ENCODE peak calls at places on chromosomes 11 and 22, in eight cellular contexts. U is head of caudate nucleus; H is activated T-helper 2 cell treated with anti-CD3 and anti-CD28 coated beads, Interferon-gamma antibody, Interleukin-2, Interleukin-4, amounts not matched to agents 10 μg/mL and 5 μg/mL and 100 μg/mL, durations not matched to agents 14 hours and 24 hours and 36 hours; Y is AG04450; C is IMR-90; D is activated CD4-positive, alpha-beta T cell treated with anti-CD3 and anti-CD28 coated beads, Interleukin-2, amount 50 U/mL, for 24 hours; R is anterior cingulate cortex; F is EL. M is an unnamed sample.

GRCh38 chr22:20430101-20430640 is 7.5 kb downstream of the SCARF2 start:
- DNase-seq in D (no peak), F (no peak), Y (no peak), U (no peak), R (no peak), C (no peak), H (no peak), M (no peak)

GRCh38 chr22:23180893-23181762 is 819 bp downstream of the BCR start:
- DNase-seq in R (no peak), D (peak; percentile 9), Y (no peak), C (no peak), U (no peak), F (no peak), H (no peak), M (no peak)

GRCh38 chr11:78878631-78879030 is 304.0 kb upstream of the NARS2 start:
- DNase-seq in U (no peak), Y (no peak), H (no peak), F (no peak), R (no peak), C (no peak), D (no peak), M (no peak)

GRCh38 chr11:103807806-103808205 is 228.6 kb upstream of the DDI1 start:
- DNase-seq in F (no peak), D (no peak), R (no peak), U (no peak), H (no peak), C (peak; percentile 52), Y (no peak), M (no peak)

GRCh38 chr11:35515224-35515623 is 10.2 kb downstream of the PAMR1 start:
- DNase-seq in Y (peak; percentile 73), D (no peak), F (peak; percentile 87), R (no peak), H (no peak), U (no peak), C (peak; percentile 94), M (no peak)

GRCh38 chr11:66278396-66279091 is 569 bp downstream of the CNIH2 start:
- DNase-seq in U (no peak), F (no peak), C (no peak), D (no peak), R (no peak), Y (no peak), H (no peak), M (no peak)

GRCh38 chr11:63551889-63552266 is 11.3 kb downstream of the PLAAT2 start:
- DNase-seq in F (no peak), D (no peak), C (no peak), H (no peak), R (no peak), U (no peak), Y (no peak), M (no peak)

GRCh38 chr11:46537121-46537520 is 56.7 kb downstream of the AMBRA1 start:
- DNase-seq in Y (no peak), F (no peak), H (no peak), R (no peak), U (no peak), D (no peak), C (peak; percentile 28), M (no peak)

GRCh38 chr22:44026630-44027511 is 2.8 kb downstream of the PARVB start:
- DNase-seq in F (peak; percentile 58), R (no peak), C (peak; percentile 63), U (peak; percentile 50), D (peak; percentile 16), H (peak; percentile 70), Y (no peak), M (no peak)

GRCh38 chr11:131859811-131860210 is 489.4 kb downstream of the NTM start:
- DNase-seq in Y (no peak), H (no peak), C (peak; percentile 77), U (no peak), D (no peak), F (peak; percentile 37), R (no peak), M (no peak)

GRCh38 chr11:122920579-122920978 is 38.0 kb downstream of the JHY start:
- DNase-seq in R (no peak), F (no peak), D (no peak), C (no peak), Y (no peak), H (no peak), U (no peak), M (peak; percentile 40)

GRCh38 chr11:118924591-118925585 is 838 bp downstream of the BCL9L start:
- DNase-seq in Y (no peak), U (peak; percentile 66), F (peak; percentile 47), H (peak; percentile 45), R (peak; percentile 64), D (no peak), C (peak; percentile 33), M (no peak)

GRCh38 chr11:27545946-27546345 is 39.4 kb upstream of the LIN7C start:
- DNase-seq in D (no peak), H (no peak), F (no peak), Y (no peak), C (no peak), R (no peak), U (no peak), M (no peak)

GRCh38 chr11:94194712-94195111 is 66.1 kb downstream of the PANX1 start:
- DNase-seq in Y (no peak), C (no peak), U (no peak), R (peak; percentile 21), F (no peak), D (no peak), H (no peak), M (no peak)

GRCh38 chr22:20741634-20742581 is 32.0 kb upstream of the SERPIND1 start:
- DNase-seq in R (no peak), D (no peak), H (peak; percentile 16), U (peak; percentile 48), F (peak; percentile 35), Y (no peak), C (peak; percentile 13), M (no peak)